ENCODE peak calls at places on chromosomes 13 and 19, in nine cellular contexts. J is GM04503, O is thoracic aorta, S is HEK293T, W is left colon, K is T-helper 2 cell, P is cardiac muscle cell, V is MV-4-11, E is uterus. F is an unnamed sample.

GRCh38 chr19:18233224-18233825 is 7.1 kb upstream of the PDE4C start:
- DNase-seq in W (no peak), J (no peak), P (peak; percentile 57), K (no peak), S (peak; percentile 80), O (no peak), V (peak; percentile 46), E (peak; percentile 31), F (peak; percentile 79)

GRCh38 chr19:16368385-16369305 is 44.0 kb downstream of the KLF2 start:
- DNase-seq in O (no peak), E (no peak), S (no peak), W (no peak), J (no peak), P (no peak), K (peak; percentile 48), V (no peak), F (no peak)

GRCh38 chr13:102220681-102221228 is 181.1 kb downstream of the FGF14 start:
- DNase-seq in E (no peak), P (no peak), W (no peak), S (no peak), J (no peak), K (no peak), O (no peak), V (no peak), F (no peak)

GRCh38 chr13:98984118-98984517 is 6.3 kb upstream of the DOCK9 start:
- DNase-seq in K (no peak), V (no peak), E (no peak), J (no peak), P (no peak), O (no peak), S (no peak), W (no peak), F (no peak)

GRCh38 chr19:38687837-38688378 is 40.5 kb downstream of the ACTN4 start:
- DNase-seq in K (no peak), S (no peak), P (no peak), E (no peak), J (no peak), V (no peak), W (no peak), O (no peak), F (no peak)

GRCh38 chr13:74062933-74063332 is 71.3 kb downstream of the KLF12 start:
- DNase-seq in P (peak; percentile 70), K (no peak), S (no peak), J (no peak), O (peak; percentile 27), W (peak; percentile 29), V (peak; percentile 32), E (peak; percentile 49), F (no peak)

GRCh38 chr19:48900477-48901452 is 653 bp downstream of the NUCB1 start:
- DNase-seq in S (peak; percentile 44), W (no peak), J (no peak), V (peak; percentile 61), K (no peak), E (no peak), O (no peak), P (peak; percentile 62), F (peak; percentile 53)

GRCh38 chr19:2602391-2603181 is 99.9 kb downstream of the GNG7 start:
- DNase-seq in K (no peak), O (peak; percentile 76), P (peak; percentile 97), W (peak; percentile 89), J (peak; percentile 92), E (peak; percentile 90), V (no peak), S (no peak), F (no peak)

F was measured in D341Med.